ENCODE peak calls at places on chromosomes 11 and 22, in seven cellular contexts. W, V, I, U, P, N and S are unnamed samples.

GRCh38 chr11:96254087-96254486 is 88.9 kb downstream of the MAML2 start:
- DNase-seq in W (no peak), V (peak; percentile 35), I (no peak), U (no peak), P (no peak), N (peak; percentile 61), S (no peak)

GRCh38 chr11:34284166-34284565 is 73.6 kb downstream of the ABTB2 start:
- DNase-seq in W (no peak), V (no peak), I (no peak), U (no peak), P (no peak), N (no peak), S (no peak)

GRCh38 chr11:111574373-111575230 is 27.6 kb upstream of the SIK2 start:
- DNase-seq in W (no peak), V (no peak), I (no peak), U (no peak), P (no peak), N (no peak), S (no peak)

GRCh38 chr22:39292002-39292401 is 27.4 kb downstream of the RPL3 start:
- DNase-seq in W (no peak), V (no peak), I (no peak), U (peak; percentile 85), P (no peak), N (no peak), S (no peak)

GRCh38 chr22:45892681-45893461 is 84.1 kb downstream of the WNT7B start:
- DNase-seq in W (no peak), V (no peak), I (peak; percentile 59), U (no peak), P (no peak), N (no peak), S (no peak)

GRCh38 chr22:31084811-31085492 is 3.8 kb downstream of the SMTN start:
- DNase-seq in W (peak; percentile 93), V (peak; percentile 90), I (peak; percentile 96), U (peak; percentile 82), P (peak; percentile 74), N (peak; percentile 82), S (peak; percentile 91)

GRCh38 chr22:46060292-46061123 is 83.5 kb upstream of the WNT7B start:
- DNase-seq in W (no peak), V (no peak), I (no peak), U (peak; percentile 10), P (no peak), N (no peak), S (peak; percentile 23)

GRCh38 chr11:101863361-101863760 is 51.4 kb upstream of the CEP126 start:
- DNase-seq in W (no peak), V (no peak), I (no peak), U (no peak), P (no peak), N (peak; percentile 37), S (no peak)

GRCh38 chr22:30290679-30291333 is 1.5 kb upstream of the CASTOR1 start:
- DNase-seq in W (peak; percentile 79), V (peak; percentile 74), I (peak; percentile 87), U (peak; percentile 96), P (peak; percentile 84), N (peak; percentile 51), S (peak; percentile 91)

GRCh38 chr22:28952857-28953256 is 69.5 kb downstream of the ZNRF3 start:
- DNase-seq in W (no peak), V (no peak), I (no peak), U (no peak), P (no peak), N (peak; percentile 68), S (no peak)

GRCh38 chr11:86620796-86621575 is 51.4 kb downstream of the ME3 start:
- DNase-seq in W (no peak), V (no peak), I (no peak), U (no peak), P (no peak), N (peak; percentile 64), S (no peak)

GRCh38 chr11:78149646-78150045 is 10.2 kb upstream of the ALG8 start:
- DNase-seq in W (peak; percentile 26), V (no peak), I (no peak), U (no peak), P (no peak), N (peak; percentile 66), S (no peak)

GRCh38 chr11:102843474-102843873 is at the start of gene MMP3:
- DNase-seq in W (no peak), V (no peak), I (no peak), U (no peak), P (no peak), N (no peak), S (no peak)

GRCh38 chr11:126214446-126215240 is 3.1 kb downstream of the FAM118B start:
- DNase-seq in W (peak; percentile 47), V (peak; percentile 59), I (no peak), U (no peak), P (no peak), N (no peak), S (peak; percentile 62)

GRCh38 chr11:33897761-33898403 is 6.0 kb upstream of the LMO2 start:
- DNase-seq in W (no peak), V (no peak), I (no peak), U (no peak), P (no peak), N (no peak), S (no peak)

GRCh38 chr11:126172596-126173038 is 38.8 kb downstream of the RPUSD4 start:
- DNase-seq in W (no peak), V (no peak), I (peak; percentile 52), U (no peak), P (no peak), N (peak; percentile 84), S (no peak)

GRCh38 chr11:57792870-57793269 is 31.3 kb downstream of the CTNND1 start:
- DNase-seq in W (no peak), V (no peak), I (no peak), U (no peak), P (no peak), N (no peak), S (no peak)

GRCh38 chr22:30221121-30221992 is 25.2 kb downstream of the LIF start:
- DNase-seq in W (no peak), V (peak; percentile 46), I (peak; percentile 90), U (no peak), P (no peak), N (no peak), S (no peak)

GRCh38 chr22:42958937-42959336 is 56.0 kb downstream of the PACSIN2 start:
- DNase-seq in W (no peak), V (no peak), I (no peak), U (no peak), P (no peak), N (no peak), S (no peak)
- H3K4me3 ChIP-seq in W (peak overlapping the region; percentile 0), V (no peak overlapping the region), I (no peak overlapping the region), U (no peak overlapping the region), P (peak overlapping the region; percentile 58), N (no peak overlapping the region), S (peak overlapping the region; percentile 29)

GRCh38 chr11:65809496-65809895 is 22.6 kb downstream of the OVOL1 start:
- DNase-seq in W (no peak), V (no peak), I (no peak), U (no peak), P (no peak), N (no peak), S (no peak)
- H3K4me3 ChIP-seq in W (no peak overlapping the region), V (no peak overlapping the region), I (no peak overlapping the region), U (no peak overlapping the region), P (no peak overlapping the region), N (no peak overlapping the region), S (no peak overlapping the region)

DNA sequence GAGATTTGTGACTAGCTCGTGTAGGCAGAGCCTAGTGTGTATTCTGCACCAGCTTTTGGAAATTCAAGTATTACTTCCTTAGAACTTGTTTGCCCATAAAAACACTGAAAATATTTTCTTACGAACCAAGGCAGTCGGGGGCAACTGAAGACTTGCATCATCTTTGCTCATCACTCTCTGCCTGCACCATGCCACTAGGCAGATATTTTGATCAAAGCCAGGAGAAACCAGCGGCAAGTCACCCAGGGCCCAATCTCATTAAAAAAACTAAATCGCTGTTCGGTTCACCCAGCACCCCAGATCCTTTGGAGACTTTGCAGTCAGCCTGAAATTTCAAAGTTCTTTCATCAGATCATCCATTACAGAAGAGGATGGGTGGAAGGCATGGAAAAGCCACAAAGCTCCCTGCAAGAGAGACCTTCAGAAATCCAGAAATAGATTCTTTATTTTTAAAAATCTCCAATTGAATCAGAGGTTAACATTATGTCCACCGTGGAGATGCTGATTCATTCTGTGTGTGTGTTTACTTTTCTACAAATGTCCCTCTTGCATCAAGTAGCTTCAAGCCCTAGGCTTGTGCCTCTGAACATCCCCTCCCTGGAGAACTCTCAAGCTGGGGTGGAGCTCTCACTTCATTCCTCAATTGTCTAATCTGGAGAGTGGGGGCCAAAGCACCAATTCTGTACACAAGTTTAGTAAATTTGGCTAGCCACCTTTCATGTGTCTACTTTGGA is 78.4 kb downstream of the ETS1 start:
- DNase-seq in W (no peak), V (no peak), I (no peak), U (no peak), P (no peak), N (peak; percentile 72), S (no peak)
- H3K4me3 ChIP-seq in W (no peak overlapping the region), V (no peak overlapping the region), I (peak overlapping the region; percentile 27), U (no peak overlapping the region), P (no peak overlapping the region), N (no peak overlapping the region), S (no peak overlapping the region)

GRCh38 chr11:64242920-64243854 is 2.3 kb downstream of the FKBP2 start:
- DNase-seq in W (no peak), V (no peak), I (no peak), U (no peak), P (no peak), N (no peak), S (no peak)
- H3K4me3 ChIP-seq in W (no peak overlapping the region), V (no peak overlapping the region), I (no peak overlapping the region), U (no peak overlapping the region), P (peak overlapping the region; percentile 92), N (peak overlapping the region; percentile 90), S (no peak overlapping the region)

GRCh38 chr11:113311536-113311935 is 2.8 kb upstream of the TTC12 start:
- DNase-seq in W (no peak), V (no peak), I (no peak), U (no peak), P (no peak), N (no peak), S (no peak)
- H3K4me3 ChIP-seq in W (no peak overlapping the region), V (no peak overlapping the region), I (no peak overlapping the region), U (no peak overlapping the region), P (no peak overlapping the region), N (no peak overlapping the region), S (no peak overlapping the region)

GRCh38 chr11:118530683-118531596 is at the start of gene TMEM25:
- DNase-seq in W (peak; percentile 86), V (peak; percentile 71), I (peak; percentile 92), U (peak; percentile 69), P (no peak), N (peak; percentile 47), S (peak; percentile 70)
- H3K4me3 ChIP-seq in W (peak within 1 kb of the TSS; percentile 100), V (peak within 1 kb of the TSS; percentile 64), I (peak within 1 kb of the TSS; percentile 95), U (peak within 1 kb of the TSS; percentile 80), P (peak within 1 kb of the TSS; percentile 83), N (peak within 1 kb of the TSS; percentile 71), S (peak within 1 kb of the TSS; percentile 87)

DNA sequence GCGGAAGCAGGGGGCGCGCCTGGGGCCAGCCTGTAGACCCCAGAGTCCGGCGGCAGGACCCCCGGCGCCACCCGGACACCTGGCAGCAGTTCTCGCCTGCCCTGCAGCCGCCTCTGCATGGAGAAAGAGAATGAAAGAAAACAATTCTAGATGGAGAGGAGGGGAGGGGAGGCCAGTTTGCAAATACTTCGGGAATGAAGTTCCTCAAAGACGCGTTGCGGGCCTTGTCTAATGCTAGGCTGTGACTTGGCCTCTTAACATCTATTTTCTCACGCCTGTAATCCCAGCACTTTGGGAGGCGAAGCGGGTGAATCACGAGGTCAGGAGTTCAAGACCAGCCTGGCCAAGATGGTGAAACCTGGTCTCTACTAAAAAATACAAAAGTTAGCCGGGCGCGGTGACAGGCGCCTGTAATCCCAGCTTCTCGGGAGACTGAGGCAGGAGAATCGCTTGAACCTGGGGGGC is 2.1 kb upstream of the BARX2 start:
- DNase-seq in W (no peak), V (no peak), I (no peak), U (no peak), P (no peak), N (peak; percentile 3), S (no peak)
- H3K4me3 ChIP-seq in W (no peak overlapping the region), V (no peak overlapping the region), I (peak overlapping the region; percentile 34), U (no peak overlapping the region), P (peak overlapping the region; percentile 63), N (no peak overlapping the region), S (peak overlapping the region; percentile 33)